ENCODE peak calls at places on chromosomes 2 and 18, in four cellular contexts. I is KBM-7; J is T-helper 1 cell; O is activated T-cell treated with anti-CD3 and anti-CD28 coated beads, Interleukin-2, amount 50 U/mL, for 72 hours. X is an unnamed sample.

GRCh38 chr2:163345795-163346573 is 389.8 kb downstream of the FIGN start:
- DNase-seq in O (no peak), J (no peak), I (peak; percentile 87), X (no peak)

GRCh38 chr2:47675196-47675825 is 107.6 kb upstream of the MSH6 start:
- DNase-seq in I (no peak), J (no peak), O (no peak), X (no peak)

GRCh38 chr18:57269756-57270534 is 82.4 kb upstream of the ST8SIA3 start:
- DNase-seq in O (no peak), I (no peak), J (no peak), X (no peak)

GRCh38 chr18:14937271-14937670 is 189.3 kb downstream of the ANKRD30B start:
- DNase-seq in I (no peak), O (no peak), J (no peak), X (no peak)

GRCh38 chr2:230793573-230794359 is 71.0 kb upstream of the ITM2C start:
- DNase-seq in J (peak; percentile 91), I (peak; percentile 93), O (peak; percentile 86), X (peak; percentile 82)

GRCh38 chr2:239991689-239992314 is 33.3 kb downstream of the NDUFA10 start:
- DNase-seq in I (peak; percentile 59), O (no peak), J (peak; percentile 47), X (no peak)

GRCh38 chr2:3566806-3567205 is 8.3 kb upstream of the RPS7 start:
- DNase-seq in I (no peak), O (no peak), J (no peak), X (no peak)

GRCh38 chr2:174124171-174124570 is 124.2 kb downstream of the OLA1 start:
- DNase-seq in J (no peak), I (no peak), O (no peak), X (no peak)

GRCh38 chr2:172091626-172092566 is 6.6 kb downstream of the DLX1 start:
- DNase-seq in O (no peak), I (no peak), J (no peak), X (no peak)

GRCh38 chr2:7083580-7084509 is 166.6 kb downstream of the RNF144A start:
- DNase-seq in J (peak; percentile 40), I (peak; percentile 82), O (no peak), X (peak; percentile 34)

GRCh38 chr2:167689444-167689843 is 558.0 kb downstream of the STK39 start:
- DNase-seq in J (no peak), I (no peak), O (no peak), X (no peak)

GRCh38 chr18:23540867-23541266 is 37.6 kb downstream of the RMC1 start:
- DNase-seq in J (peak; percentile 74), I (peak; percentile 87), O (no peak), X (peak; percentile 29)

GRCh38 chr2:62199392-62200125 is 3.6 kb downstream of the B3GNT2 start:
- DNase-seq in I (no peak), J (peak; percentile 49), O (no peak), X (no peak)

GRCh38 chr2:112168422-112169124 is 30.4 kb downstream of the FBLN7 start:
- DNase-seq in J (no peak), I (no peak), O (no peak), X (no peak)

GRCh38 chr2:134360750-134361487 is 107.0 kb downstream of the MGAT5 start:
- DNase-seq in O (no peak), J (no peak), I (no peak), X (no peak)

GRCh38 chr2:216985658-216986141 is 125.8 kb upstream of the TNP1 start:
- DNase-seq in I (no peak), J (no peak), O (no peak), X (no peak)

GRCh38 chr2:106160786-106161261 is 33.3 kb downstream of the UXS1 start:
- DNase-seq in I (peak; percentile 95), O (peak; percentile 57), J (peak; percentile 81), X (peak; percentile 48)

GRCh38 chr18:7730682-7731081 is 163.6 kb downstream of the PTPRM start:
- DNase-seq in I (no peak), J (no peak), O (no peak), X (no peak)

GRCh38 chr2:38251940-38252339 is 125.1 kb downstream of the ATL2 start:
- DNase-seq in O (no peak), I (no peak), J (no peak), X (no peak)

GRCh38 chr2:43405829-43406228 is 179.4 kb upstream of the ZFP36L2 start:
- DNase-seq in I (no peak), O (no peak), J (no peak), X (no peak)

GRCh38 chr2:9356336-9356735 is 67.0 kb downstream of the ITGB1BP1 start:
- DNase-seq in J (no peak), I (no peak), O (no peak), X (no peak)

GRCh38 chr2:37671816-37672103 is 318 bp upstream of the CDC42EP3 start:
- DNase-seq in J (peak; percentile 40), I (no peak), O (no peak), X (no peak)

GRCh38 chr18:78041218-78041617 is 791.6 kb downstream of the GALR1 start:
- DNase-seq in I (no peak), O (no peak), J (no peak), X (no peak)

GRCh38 chr2:72750466-72750865 is 75.4 kb downstream of the EXOC6B start:
- DNase-seq in J (no peak), O (no peak), I (no peak), X (no peak)

GRCh38 chr2:72953976-72954375 is 36.7 kb downstream of the EMX1 start:
- DNase-seq in O (peak; percentile 20), J (peak; percentile 84), I (no peak), X (no peak)

GRCh38 chr2:207258191-207258991 is 92.6 kb upstream of the KLF7 start:
- DNase-seq in J (no peak), I (peak; percentile 13), O (no peak), X (peak; percentile 11)

GRCh38 chr2:84894758-84895520 is 10.5 kb upstream of the TMSB10 start:
- DNase-seq in I (peak; percentile 49), J (peak; percentile 57), O (no peak), X (peak; percentile 17)

GRCh38 chr18:22471546-22472131 is 53.9 kb upstream of the CTAGE1 start:
- DNase-seq in I (no peak), J (no peak), O (no peak), X (no peak)

GRCh38 chr18:34321075-34321474 is 96.4 kb upstream of the NOL4 start:
- DNase-seq in J (no peak), O (no peak), I (no peak), X (no peak)

GRCh38 chr2:26533661-26534060 is 55.7 kb upstream of the OTOF start:
- DNase-seq in I (no peak), O (no peak), J (no peak), X (no peak)

GRCh38 chr18:31611511-31611910 is 19.8 kb downstream of the TTR start:
- DNase-seq in O (no peak), J (no peak), I (no peak), X (no peak)

GRCh38 chr2:225004531-225004930 is 37.7 kb downstream of the DOCK10 start:
- DNase-seq in J (no peak), I (no peak), O (no peak), X (no peak)

GRCh38 chr2:207149253-207150213 is 16.2 kb downstream of the KLF7 start:
- DNase-seq in O (peak; percentile 50), J (peak; percentile 10), I (peak; percentile 29), X (no peak)

GRCh38 chr18:2515908-2516625 is 55.2 kb downstream of the METTL4 start:
- DNase-seq in I (peak; percentile 28), O (peak; percentile 14), J (peak; percentile 52), X (no peak)

GRCh38 chr2:118246726-118247125 is 158.5 kb downstream of the INSIG2 start:
- DNase-seq in J (no peak), O (no peak), I (no peak), X (no peak)

GRCh38 chr2:232744963-232745362 is 31.4 kb downstream of the KCNJ13 start:
- DNase-seq in O (no peak), J (no peak), I (no peak), X (no peak)

GRCh38 chr18:38369772-38370690 is 804.4 kb upstream of the CELF4 start:
- DNase-seq in J (no peak), O (no peak), I (no peak), X (no peak)

GRCh38 chr2:199705538-199705937 is 145.5 kb downstream of the FTCDNL1 start:
- DNase-seq in O (no peak), J (peak; percentile 7), I (no peak), X (no peak)

GRCh38 chr18:63131106-63131943 is 188.2 kb downstream of the BCL2 start:
- DNase-seq in J (peak; percentile 59), I (peak; percentile 55), O (peak; percentile 53), X (peak; percentile 35)

X was measured in GDM1.